ENCODE peak calls at places on chromosomes 3 and 15, in four cellular contexts. K, Z, C and X are unnamed samples.

GRCh38 chr3:54427951-54428871 is 305.9 kb downstream of the CACNA2D3 start:
- DNase-seq in K (no peak), Z (peak), C (peak), X (peak)

GRCh38 chr3:50339485-50340196 is 995 bp downstream of the RASSF1 start:
- DNase-seq in K (no peak), Z (no peak), C (no peak), X (peak)

GRCh38 chr3:62940763-62941632 is 65.8 kb upstream of the CADPS start:
- DNase-seq in K (no peak), Z (peak), C (no peak), X (no peak)

GRCh38 chr15:85109333-85109732 is 127.7 kb downstream of the PDE8A start:
- DNase-seq in K (no peak), Z (no peak), C (no peak), X (no peak)

GRCh38 chr3:136464502-136464901 is 214.4 kb downstream of the PCCB start:
- DNase-seq in K (no peak), Z (no peak), C (no peak), X (peak)

GRCh38 chr15:71328453-71328852 is 213.2 kb downstream of the THSD4 start:
- DNase-seq in K (no peak), Z (no peak), C (no peak), X (no peak)

GRCh38 chr3:47475029-47475569 is 642 bp downstream of the SCAP start:
- DNase-seq in K (no peak), Z (peak), C (no peak), X (peak)

GRCh38 chr15:30042556-30042955 is 40.2 kb upstream of the GOLGA8J start:
- DNase-seq in K (no peak), Z (no peak), C (no peak), X (peak)

GRCh38 chr3:139944256-139944910 is 9.4 kb downstream of the CLSTN2 start:
- DNase-seq in K (no peak), Z (no peak), C (no peak), X (no peak)